ENCODE peak calls at places on chromosomes 1 and 21, in nine cellular contexts. M, H, Q, G, L, S, B, T and E are unnamed samples.

GRCh38 chr1:101059945-101060542 is 34.5 kb upstream of the DPH5 start:
- DNase-seq in M (no peak), H (no peak), Q (no peak), G (no peak), L (no peak), S (no peak), B (no peak), T (no peak), E (no peak)

GRCh38 chr1:43358121-43358745 is 548 bp upstream of the CDC20 start:
- DNase-seq in M (peak; percentile 37), H (no peak), Q (no peak), G (no peak), L (peak; percentile 33), S (peak; percentile 82), B (peak; percentile 66), T (no peak), E (peak; percentile 21)

GRCh38 chr1:111172463-111172862 is 28.0 kb downstream of the DENND2D start:
- DNase-seq in M (no peak), H (no peak), Q (no peak), G (no peak), L (no peak), S (no peak), B (no peak), T (no peak), E (no peak)

GRCh38 chr1:232435746-232436145 is 194.2 kb downstream of the SIPA1L2 start:
- DNase-seq in M (peak; percentile 70), H (no peak), Q (no peak), G (no peak), L (no peak), S (no peak), B (no peak), T (no peak), E (peak; percentile 48)

GRCh38 chr21:42560517-42561179 is 47.0 kb downstream of the SLC37A1 start:
- DNase-seq in M (no peak), H (no peak), Q (no peak), G (no peak), L (peak; percentile 8), S (no peak), B (no peak), T (no peak), E (no peak)

GRCh38 chr21:31656199-31657095 is 3.0 kb upstream of the SOD1 start:
- DNase-seq in M (peak; percentile 47), H (no peak), Q (no peak), G (no peak), L (no peak), S (no peak), B (no peak), T (no peak), E (no peak)

GRCh38 chr1:55284856-55285255 is 69.7 kb upstream of the USP24 start:
- DNase-seq in M (peak; percentile 60), H (peak; percentile 10), Q (peak; percentile 56), G (no peak), L (no peak), S (peak; percentile 64), B (peak; percentile 57), T (peak; percentile 74), E (peak; percentile 47)

GRCh38 chr1:169072945-169073725 is 33.4 kb upstream of the ATP1B1 start:
- DNase-seq in M (no peak), H (no peak), Q (no peak), G (no peak), L (no peak), S (no peak), B (no peak), T (no peak), E (no peak)

GRCh38 chr1:188065917-188066316 is 1237.2 kb downstream of the PLA2G4A start:
- DNase-seq in M (peak; percentile 74), H (no peak), Q (no peak), G (no peak), L (no peak), S (no peak), B (no peak), T (no peak), E (no peak)

GRCh38 chr21:45432575-45433255 is 27.8 kb downstream of the COL18A1 start:
- DNase-seq in M (peak; percentile 73), H (no peak), Q (no peak), G (no peak), L (peak; percentile 64), S (no peak), B (no peak), T (peak; percentile 32), E (peak; percentile 85)

GRCh38 chr1:113244134-113244820 is 146.0 kb upstream of the MAGI3 start:
- DNase-seq in M (no peak), H (no peak), Q (no peak), G (no peak), L (no peak), S (no peak), B (no peak), T (no peak), E (peak; percentile 15)

GRCh38 chr1:18413906-18414305 is 66.8 kb upstream of the KLHDC7A start:
- DNase-seq in M (no peak), H (no peak), Q (peak; percentile 61), G (no peak), L (no peak), S (no peak), B (no peak), T (no peak), E (no peak)

GRCh38 chr1:225933072-225933471 is 7.9 kb downstream of the LEFTY2 start:
- DNase-seq in M (peak; percentile 85), H (no peak), Q (no peak), G (no peak), L (no peak), S (no peak), B (no peak), T (no peak), E (no peak)

DNA sequence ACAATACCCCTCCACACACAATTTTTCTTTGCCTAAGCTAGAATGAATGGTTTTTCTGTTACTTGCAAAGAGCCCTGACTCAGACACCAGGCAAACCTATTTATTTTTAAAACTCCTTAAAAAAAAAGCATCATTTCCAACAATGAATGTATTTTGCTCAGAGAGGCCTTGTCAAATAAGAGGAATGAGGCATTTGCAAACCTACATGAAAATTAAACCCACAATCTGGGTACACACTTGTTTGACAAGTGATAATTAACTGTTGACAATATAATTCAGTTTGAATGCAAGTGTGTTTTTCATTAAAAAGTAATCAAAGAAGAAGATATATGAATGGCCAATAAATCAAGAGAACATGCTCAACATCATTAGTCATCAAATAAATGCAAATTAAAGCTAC is 339.5 kb downstream of the PTPRU start:
- DNase-seq in M (peak; percentile 23), H (no peak), Q (no peak), G (no peak), L (no peak), S (no peak), B (no peak), T (no peak), E (no peak)
- H3K27me3 ChIP-seq in M (no peaks in the 10 kb centered on the region), H (no peaks in the 10 kb centered on the region), Q (peaks cover 17% of the 10 kb centered on the region), G (no peaks in the 10 kb centered on the region), L (peaks cover 4% of the 10 kb centered on the region), S (no peaks in the 10 kb centered on the region), B (no peaks in the 10 kb centered on the region), T (no peaks in the 10 kb centered on the region), E (no peaks in the 10 kb centered on the region)

GRCh38 chr1:26391450-26391849 is 18.9 kb upstream of the ZNF683 start:
- DNase-seq in M (peak; percentile 59), H (no peak), Q (peak; percentile 75), G (no peak), L (no peak), S (peak; percentile 79), B (peak; percentile 17), T (no peak), E (no peak)
- TF ChIP-seq CTCF in M (peak; percentile 90), H (peak; percentile 21), Q (peak; percentile 88), G (no peak), L (no peak), S (peak; percentile 97), B (peak; percentile 85), T (no peak), E (no peak)

GRCh38 chr1:114668373-114668772 is 1.5 kb downstream of the DENND2C start:
- DNase-seq in M (no peak), H (no peak), Q (no peak), G (no peak), L (no peak), S (no peak), B (no peak), T (no peak), E (no peak)

GRCh38 chr1:114669562-114670082 is at the start of gene DENND2C:
- DNase-seq in M (no peak), H (no peak), Q (no peak), G (no peak), L (no peak), S (peak; percentile 82), B (peak; percentile 68), T (peak; percentile 7), E (no peak)

GRCh38 chr1:114670083-114671010 is 498 bp upstream of the DENND2C start:
- DNase-seq in M (peak; percentile 80), H (peak; percentile 95), Q (peak; percentile 99), G (peak; percentile 96), L (peak; percentile 95), S (peak; percentile 95), B (peak; percentile 93), T (peak; percentile 89), E (peak; percentile 95)

GRCh38 chr1:114668784-114669561 is 876 bp downstream of the DENND2C start:
- DNase-seq in M (peak; percentile 24), H (no peak), Q (peak; percentile 50), G (no peak), L (peak; percentile 17), S (peak; percentile 28), B (no peak), T (no peak), E (no peak)

DNA sequence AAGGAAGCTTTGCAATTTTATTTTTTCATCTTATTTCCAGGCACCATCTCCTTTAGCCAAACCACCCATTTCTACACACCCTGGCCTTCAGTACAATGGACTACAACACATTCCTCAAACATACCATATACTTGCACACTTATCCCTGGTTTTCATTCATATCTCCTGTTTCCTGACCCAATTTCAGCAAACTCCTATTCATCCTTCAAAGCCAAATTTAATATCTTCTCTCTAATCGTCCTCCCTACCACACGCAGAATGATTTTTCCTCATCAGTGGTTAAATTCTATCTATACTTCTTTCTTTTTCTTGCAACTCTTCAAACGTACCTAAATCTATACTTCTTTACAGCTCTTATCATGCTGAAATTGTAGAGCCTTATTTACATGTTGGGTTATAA is 2.9 kb downstream of the DENND2C start:
- DNase-seq in M (no peak), H (no peak), Q (no peak), G (no peak), L (no peak), S (no peak), B (no peak), T (no peak), E (no peak)
- H3K27me3 ChIP-seq in M (no peaks in the 10 kb centered on the region), H (no peaks in the 10 kb centered on the region), Q (peaks cover 5% of the 10 kb centered on the region), G (no peaks in the 10 kb centered on the region), L (no peaks in the 10 kb centered on the region), S (peaks cover 21% of the 10 kb centered on the region), B (peaks cover 3% of the 10 kb centered on the region), T (no peaks in the 10 kb centered on the region), E (no peaks in the 10 kb centered on the region)

DNA sequence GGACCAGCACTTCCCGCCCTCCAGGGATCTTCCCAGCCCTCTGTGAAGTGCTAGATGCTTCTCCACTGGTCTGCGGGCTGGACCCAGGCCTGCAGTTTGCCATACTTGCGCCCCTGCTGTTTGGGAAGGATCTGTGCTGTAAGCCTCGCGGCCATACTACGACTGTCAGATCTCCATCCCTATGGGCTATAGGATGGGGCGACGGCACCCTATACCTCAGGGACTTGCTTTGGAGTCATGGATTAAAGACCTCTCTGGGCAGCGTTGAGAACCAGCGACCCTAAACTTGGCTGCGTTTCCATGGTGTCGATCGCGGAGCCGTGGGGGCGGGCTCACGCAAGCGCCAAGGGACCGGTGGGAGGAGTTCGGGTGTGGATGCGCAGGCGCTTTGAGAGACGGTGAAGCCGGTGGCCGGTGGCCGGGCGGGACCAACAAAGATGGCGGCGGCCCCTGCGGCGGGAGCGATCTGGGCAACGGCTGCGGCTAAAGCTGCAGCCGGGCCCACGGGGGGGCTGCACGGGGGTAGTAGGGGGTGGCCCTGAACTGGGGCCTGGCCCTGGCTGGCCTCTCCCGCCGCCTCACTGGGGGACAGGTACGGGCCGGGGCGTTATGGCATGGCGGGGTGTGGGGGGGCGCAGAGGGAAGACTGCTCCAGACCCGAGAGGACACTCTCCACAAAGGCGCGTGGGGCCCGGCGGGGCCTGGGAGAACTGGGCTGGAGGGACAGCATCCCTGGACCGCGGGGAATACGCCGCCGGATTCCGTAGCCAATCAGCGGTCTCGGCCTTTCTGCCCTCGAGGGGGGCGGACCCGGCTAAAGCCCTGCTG is at the start of gene USP21:
- DNase-seq in M (peak; percentile 84), H (peak; percentile 91), Q (peak; percentile 97), G (peak; percentile 94), L (peak; percentile 93), S (peak; percentile 98), B (peak; percentile 96), T (peak; percentile 88), E (peak; percentile 91)
- TF ChIP-seq CTCF in M (peak; percentile 16), H (peak; percentile 35), Q (peak; percentile 56), G (no peak), L (peak; percentile 29), S (no peak), B (peak; percentile 45), T (peak; percentile 22), E (peak; percentile 30)